ENCODE peak calls at places on chromosomes 12 and 14, in eight cellular contexts. M, J, S, C, X, P, Q and K are unnamed samples.

GRCh38 chr12:50058743-50059312 is 1.4 kb downstream of the ASIC1 start:
- DNase-seq in M (no peak), J (no peak), S (no peak), C (no peak), X (no peak), P (no peak), Q (no peak), K (no peak)

GRCh38 chr12:116534341-116535121 is 24.6 kb upstream of the MAP1LC3B2 start:
- DNase-seq in M (no peak), J (no peak), S (peak), C (peak), X (no peak), P (no peak), Q (no peak), K (no peak)

GRCh38 chr12:77724367-77724957 is 106.2 kb upstream of the NAV3 start:
- DNase-seq in M (no peak), J (no peak), S (peak), C (peak), X (no peak), P (peak), Q (peak), K (peak)

GRCh38 chr12:6207254-6207942 is 7.2 kb downstream of the CD9 start:
- DNase-seq in M (no peak), J (no peak), S (no peak), C (no peak), X (no peak), P (no peak), Q (no peak), K (no peak)

GRCh38 chr12:124277394-124278222 is 17.3 kb upstream of the RFLNA start:
- DNase-seq in M (no peak), J (no peak), S (no peak), C (no peak), X (no peak), P (no peak), Q (no peak), K (no peak)

GRCh38 chr14:54312166-54312801 is 84.5 kb upstream of the CDKN3 start:
- DNase-seq in M (peak), J (no peak), S (peak), C (peak), X (peak), P (peak), Q (no peak), K (peak)

GRCh38 chr12:75953312-75953906 is 78.2 kb downstream of the PHLDA1 start:
- DNase-seq in M (no peak), J (no peak), S (peak), C (peak), X (no peak), P (no peak), Q (no peak), K (no peak)

GRCh38 chr14:104435147-104436046 is 144.2 kb upstream of the C14orf180 start:
- DNase-seq in M (no peak), J (no peak), S (no peak), C (no peak), X (no peak), P (no peak), Q (no peak), K (no peak)

GRCh38 chr14:34179723-34180122 is 228.8 kb upstream of the EGLN3 start:
- DNase-seq in M (no peak), J (no peak), S (no peak), C (no peak), X (no peak), P (no peak), Q (peak), K (no peak)

GRCh38 chr12:7108928-7109920 is at the start of gene C1RL:
- DNase-seq in M (no peak), J (peak), S (peak), C (peak), X (peak), P (peak), Q (peak), K (no peak)

GRCh38 chr14:104223810-104224515 is 85.6 kb downstream of the KIF26A start:
- DNase-seq in M (no peak), J (no peak), S (no peak), C (no peak), X (no peak), P (no peak), Q (no peak), K (no peak)

GRCh38 chr12:8914716-8915526 is 612 bp downstream of the PHC1 start:
- DNase-seq in M (no peak), J (peak), S (peak), C (peak), X (peak), P (peak), Q (peak), K (no peak)

GRCh38 chr12:93785262-93786010 is 108.3 kb downstream of the CRADD start:
- DNase-seq in M (peak), J (peak), S (peak), C (peak), X (peak), P (peak), Q (no peak), K (no peak)

GRCh38 chr14:24277606-24278321 is 6.4 kb upstream of the RABGGTA start:
- DNase-seq in M (no peak), J (no peak), S (no peak), C (no peak), X (no peak), P (no peak), Q (no peak), K (no peak)

GRCh38 chr12:128829870-128830504 is 6.2 kb upstream of the SLC15A4 start:
- DNase-seq in M (no peak), J (no peak), S (peak), C (no peak), X (no peak), P (no peak), Q (no peak), K (no peak)

GRCh38 chr12:57099062-57099714 is 10.3 kb downstream of the NAB2 start:
- DNase-seq in M (no peak), J (no peak), S (peak), C (no peak), X (no peak), P (no peak), Q (no peak), K (no peak)

GRCh38 chr14:90645842-90646443 is 170.3 kb downstream of the TTC7B start:
- DNase-seq in M (peak), J (no peak), S (peak), C (peak), X (no peak), P (peak), Q (no peak), K (no peak)